ENCODE peak calls at places on chromosomes 3 and 15, in six cellular contexts. R, U, O, K, B and T are unnamed samples.

GRCh38 chr3:172751188-172751571 is 654 bp downstream of the ECT2 start:
- DNase-seq in U (no peak), O (peak), K (no peak), R (no peak), B (no peak), T (peak)

GRCh38 chr15:50066202-50066601 is 52.8 kb downstream of the ATP8B4 start:
- DNase-seq in K (peak), R (no peak), B (no peak), O (no peak), U (no peak), T (no peak)

GRCh38 chr15:36472672-36473071 is 106.8 kb upstream of the CDIN1 start:
- DNase-seq in R (no peak), U (no peak), B (no peak), O (no peak), K (no peak), T (no peak)

GRCh38 chr3:133756716-133757694 is 10.8 kb downstream of the TF start:
- DNase-seq in B (no peak), U (no peak), R (no peak), O (no peak), K (no peak), T (no peak)

GRCh38 chr15:66595937-66596545 is 30.2 kb upstream of the LCTL start:
- DNase-seq in B (no peak), U (no peak), R (no peak), O (no peak), K (no peak), T (no peak)

GRCh38 chr15:55795031-55795430 is 52.1 kb upstream of the PRTG start:
- DNase-seq in B (no peak), R (no peak), U (no peak), K (no peak), O (no peak), T (no peak)

GRCh38 chr3:141508067-141508436 is 21.2 kb downstream of the RASA2 start:
- DNase-seq in K (no peak), U (no peak), R (no peak), B (no peak), O (no peak), T (no peak)

GRCh38 chr3:175111036-175111435 is 251.9 kb downstream of the NAALADL2 start:
- DNase-seq in U (no peak), K (no peak), R (no peak), B (no peak), O (no peak), T (no peak)

GRCh38 chr15:25799906-25800700 is 63.0 kb downstream of the ATP10A start:
- DNase-seq in O (no peak), K (no peak), B (no peak), U (no peak), R (no peak), T (no peak)

GRCh38 chr15:58432421-58432820 is 630 bp downstream of the LIPC start:
- DNase-seq in B (no peak), O (no peak), K (no peak), U (no peak), R (no peak), T (no peak)

GRCh38 chr3:177231237-177231636 is 34.0 kb upstream of the TBL1XR1 start:
- DNase-seq in O (no peak), U (no peak), K (no peak), B (no peak), R (no peak), T (no peak)

GRCh38 chr15:74826372-74826819 is at the start of gene CPLX3:
- DNase-seq in O (peak), B (no peak), K (peak), U (no peak), R (peak), T (no peak)

GRCh38 chr3:185797993-185798830 is 26.6 kb downstream of the IGF2BP2 start:
- DNase-seq in R (no peak), K (no peak), O (no peak), U (no peak), B (no peak), T (no peak)

GRCh38 chr15:90930861-90931629 is 1.3 kb downstream of the HDDC3 start:
- DNase-seq in B (peak), R (no peak), K (no peak), U (no peak), O (no peak), T (no peak)

GRCh38 chr3:28792604-28793003 is 444.0 kb upstream of the AZI2 start:
- DNase-seq in B (no peak), U (no peak), K (no peak), O (no peak), R (no peak), T (no peak)

GRCh38 chr3:126944089-126944965 is 38.6 kb upstream of the PLXNA1 start:
- DNase-seq in O (no peak), R (no peak), B (peak), U (peak), K (no peak), T (no peak)

GRCh38 chr3:172099495-172099808 is 60.1 kb downstream of the FNDC3B start:
- DNase-seq in K (no peak), U (no peak), B (no peak), O (no peak), R (no peak), T (no peak)

GRCh38 chr3:126364731-126365301 is 7.6 kb upstream of the KLF15 start:
- DNase-seq in K (no peak), O (no peak), U (peak), R (peak), B (no peak), T (no peak)

GRCh38 chr3:123642182-123642956 is 57.5 kb upstream of the HACD2 start:
- DNase-seq in R (peak), O (peak), U (no peak), K (peak), B (peak), T (peak)

GRCh38 chr3:169822540-169822939 is 9.8 kb upstream of the LRRC34 start:
- DNase-seq in K (no peak), O (no peak), B (no peak), U (no peak), R (peak), T (no peak)

GRCh38 chr3:135081451-135082434 is 286.7 kb downstream of the EPHB1 start:
- DNase-seq in K (no peak), B (no peak), O (no peak), U (no peak), R (no peak), T (no peak)

GRCh38 chr3:164094546-164094945 is 983.8 kb downstream of the SI start:
- DNase-seq in B (no peak), O (no peak), R (no peak), U (no peak), K (no peak), T (no peak)

GRCh38 chr3:170523248-170523647 is 62.6 kb downstream of the SLC7A14 start:
- DNase-seq in B (no peak), U (no peak), K (no peak), O (no peak), R (no peak), T (no peak)

GRCh38 chr15:92763459-92763858 is 107.9 kb upstream of the FAM174B start:
- DNase-seq in O (no peak), R (no peak), B (no peak), U (no peak), K (no peak), T (no peak)

GRCh38 chr3:60000311-60001105 is 950.7 kb upstream of the CFAP20DC start:
- DNase-seq in K (no peak), R (no peak), U (no peak), B (no peak), O (no peak), T (no peak)

GRCh38 chr3:117875887-117876286 is 1158.8 kb downstream of the IGSF11 start:
- DNase-seq in R (no peak), O (no peak), U (no peak), B (no peak), K (no peak), T (no peak)

GRCh38 chr3:97793415-97794019 is 28.3 kb upstream of the CRYBG3 start:
- DNase-seq in K (peak), B (no peak), U (no peak), O (peak), R (no peak), T (no peak)

GRCh38 chr3:49351521-49352011 is 6.6 kb downstream of the GPX1 start:
- DNase-seq in R (no peak), B (no peak), O (no peak), K (no peak), U (no peak), T (no peak)

GRCh38 chr3:25453521-25454410 is 25.7 kb downstream of the RARB start:
- DNase-seq in B (no peak), U (no peak), K (no peak), O (no peak), R (no peak), T (no peak)

GRCh38 chr3:30607032-30607833 is 832 bp downstream of the TGFBR2 start:
- DNase-seq in B (peak), K (peak), R (peak), U (peak), O (no peak), T (peak)

GRCh38 chr15:95812491-95812890 is 518.0 kb upstream of the NR2F2 start:
- DNase-seq in U (no peak), B (no peak), K (no peak), O (no peak), R (no peak), T (no peak)

GRCh38 chr3:16130066-16130465 is 44.4 kb upstream of the GALNT15 start:
- DNase-seq in B (no peak), U (no peak), K (no peak), R (no peak), O (no peak), T (no peak)

GRCh38 chr15:71397377-71397776 is 282.1 kb downstream of the THSD4 start:
- DNase-seq in U (no peak), K (no peak), R (peak), O (no peak), B (no peak), T (no peak)

GRCh38 chr3:195178124-195178910 is 92.6 kb downstream of the XXYLT1 start:
- DNase-seq in O (peak), B (peak), U (no peak), R (no peak), K (no peak), T (no peak)

GRCh38 chr3:106810461-106810733 is 566.8 kb upstream of the CCDC54 start:
- DNase-seq in O (no peak), R (no peak), B (no peak), U (no peak), K (no peak), T (no peak)

GRCh38 chr15:51658664-51659063 is 22.6 kb upstream of the SCG3 start:
- DNase-seq in U (no peak), K (peak), R (no peak), B (no peak), O (no peak), T (no peak)

GRCh38 chr3:39141211-39141995 is 12.0 kb downstream of the CSRNP1 start:
- DNase-seq in B (peak), R (peak), O (no peak), U (peak), K (no peak), T (no peak)
- TF ChIP-seq POLR2AphosphoS5 in B (no peak), R (no peak), O (no peak), U (peak), K (no peak), T (peak)

GRCh38 chr15:80081390-80081789 is 21.9 kb downstream of the ZFAND6 start:
- DNase-seq in B (no peak), R (no peak), K (no peak), U (no peak), O (no peak), T (no peak)
- TF ChIP-seq POLR2AphosphoS5 in B (no peak), R (no peak), K (no peak), U (no peak), O (no peak), T (peak)

DNA sequence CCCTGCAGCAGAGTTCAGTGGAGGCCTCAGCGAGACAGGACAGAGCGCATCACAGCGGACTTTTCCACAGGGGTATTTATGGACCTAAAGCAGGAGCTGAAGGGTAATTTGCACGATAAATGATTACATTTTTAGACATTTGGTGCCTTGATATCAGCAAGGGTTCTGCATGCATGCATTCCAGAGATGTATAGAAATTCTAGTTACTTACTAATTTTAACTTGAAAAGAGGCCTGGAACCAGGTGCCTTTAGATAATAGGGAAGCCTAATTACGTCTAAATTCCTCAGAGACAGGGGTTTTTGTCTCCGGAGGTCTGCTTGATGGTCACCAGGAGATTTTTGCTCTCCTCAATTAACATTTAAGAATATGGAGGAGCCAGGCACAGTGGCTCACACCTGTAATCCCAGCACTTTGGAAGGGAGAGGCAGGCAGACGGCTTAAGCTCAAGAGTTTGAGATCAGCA is 79.8 kb upstream of the MFGE8 start:
- DNase-seq in U (no peak), B (no peak), R (no peak), O (no peak), K (peak), T (no peak)
- TF ChIP-seq POLR2AphosphoS5 in U (no peak), B (no peak), R (no peak), O (no peak), K (peak), T (no peak)

DNA sequence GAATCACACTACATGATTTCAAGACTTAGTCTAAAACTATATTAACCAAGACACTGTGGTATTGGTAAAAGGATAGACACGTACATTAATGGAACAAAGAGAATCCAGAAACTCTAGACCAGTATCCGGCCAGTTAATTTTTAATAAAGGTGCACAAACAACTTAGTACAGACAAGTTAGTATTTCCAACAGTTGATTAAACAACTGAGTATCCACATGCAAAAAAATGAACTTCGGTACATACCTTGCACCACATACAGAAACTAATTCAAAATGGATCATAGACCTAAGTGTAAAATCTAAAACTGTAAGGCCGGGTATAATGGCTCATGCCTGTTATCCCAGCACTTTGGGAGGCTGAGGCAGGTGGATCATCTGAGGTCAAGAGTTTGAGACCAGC is 46.6 kb upstream of the DUSP7 start:
- DNase-seq in R (no peak), U (no peak), B (no peak), O (no peak), K (no peak), T (no peak)
- TF ChIP-seq POLR2AphosphoS5 in R (no peak), U (no peak), B (no peak), O (no peak), K (no peak), T (no peak)

GRCh38 chr3:88003115-88003755 is 55.6 kb downstream of the CGGBP1 start:
- DNase-seq in B (no peak), K (peak), R (no peak), O (peak), U (no peak), T (no peak)
- TF ChIP-seq POLR2AphosphoS5 in B (no peak), K (no peak), R (no peak), O (no peak), U (no peak), T (no peak)